ENCODE peak calls at places on chromosomes 3 and 15, in four cellular contexts. L is stimulated activated CD4-positive, alpha-beta T cell treated with anti-CD3 and anti-CD28 coated beads, Interleukin-1b, Interleukin-23, amount 100 ng/mL, for 24 hours; B is HEK293T; I is COLO829. Z is an unnamed sample.

GRCh38 chr15:45129651-45130129 is at the start of the genes DUOX1 and DUOXA1:
- DNase-seq in I (no peak), L (no peak), B (no peak), Z (peak)

GRCh38 chr15:29822685-29823459 is 604 bp upstream of the TJP1 start:
- DNase-seq in L (no peak), I (peak), B (peak), Z (peak)

GRCh38 chr3:23763040-23763477 is 42.7 kb upstream of the UBE2E1 start:
- DNase-seq in L (no peak), I (no peak), B (no peak), Z (no peak)

GRCh38 chr3:40887012-40887411 is 312.3 kb upstream of the CTNNB1 start:
- DNase-seq in L (no peak), B (no peak), I (no peak), Z (no peak)

GRCh38 chr3:140816372-140816771 is 125.3 kb upstream of the SLC25A36 start:
- DNase-seq in B (no peak), L (no peak), I (no peak), Z (no peak)

GRCh38 chr3:171239757-171240503 is 213.4 kb upstream of the SLC2A2 start:
- DNase-seq in I (no peak), B (no peak), L (no peak), Z (peak)

GRCh38 chr3:169348981-169349942 is 314.2 kb downstream of the MECOM start:
- DNase-seq in B (no peak), I (no peak), L (no peak), Z (no peak)

GRCh38 chr15:78075490-78076230 is 1.9 kb downstream of the TBC1D2B start:
- DNase-seq in B (peak), L (no peak), I (peak), Z (peak)

GRCh38 chr3:113295463-113295862 is 84.1 kb downstream of the BOC start:
- DNase-seq in L (no peak), I (peak), B (no peak), Z (no peak)

GRCh38 chr3:29594261-29594660 is 313.4 kb downstream of the RBMS3 start:
- DNase-seq in I (no peak), B (no peak), L (no peak), Z (no peak)

Z was measured in DMS53.